ENCODE peak calls at places on chromosome 6, in five cellular contexts. One of them, this sample, is unnamed.

GRCh38 chr6:31597006-31597405 is 4.2 kb upstream of the NCR3 start:
- DNase-seq in heart left ventricle: no peak
- DNase-seq in activated naive CD4-positive, alpha-beta T cell treated with anti-CD3 and anti-CD28 coated beads, Interleukin-2, amount 10 ng/mL, durations not matched to agents 7 days and 5 days: peak
- DNase-seq in breast epithelium: no peak
- DNase-seq in activated CD4-positive, alpha-beta T cell treated with anti-CD3 and anti-CD28 coated beads, Interleukin-2, amount 50 U/mL, for 4 hours: no peak
- DNase-seq in this sample: no peak

GRCh38 chr6:14305629-14306028 is 188.1 kb downstream of the CD83 start:
- DNase-seq in activated naive CD4-positive, alpha-beta T cell treated with anti-CD3 and anti-CD28 coated beads, Interleukin-2, amount 10 ng/mL, durations not matched to agents 7 days and 5 days: no peak
- DNase-seq in breast epithelium: no peak
- DNase-seq in heart left ventricle: no peak
- DNase-seq in activated CD4-positive, alpha-beta T cell treated with anti-CD3 and anti-CD28 coated beads, Interleukin-2, amount 50 U/mL, for 4 hours: no peak
- DNase-seq in this sample: no peak

GRCh38 chr6:99282479-99283062 is 66.9 kb downstream of the FAXC start:
- DNase-seq in activated naive CD4-positive, alpha-beta T cell treated with anti-CD3 and anti-CD28 coated beads, Interleukin-2, amount 10 ng/mL, durations not matched to agents 7 days and 5 days: no peak
- DNase-seq in breast epithelium: no peak
- DNase-seq in heart left ventricle: no peak
- DNase-seq in activated CD4-positive, alpha-beta T cell treated with anti-CD3 and anti-CD28 coated beads, Interleukin-2, amount 50 U/mL, for 4 hours: no peak
- DNase-seq in this sample: no peak

GRCh38 chr6:95923518-95923917 is 92.3 kb upstream of the FUT9 start:
- DNase-seq in activated naive CD4-positive, alpha-beta T cell treated with anti-CD3 and anti-CD28 coated beads, Interleukin-2, amount 10 ng/mL, durations not matched to agents 7 days and 5 days: no peak
- DNase-seq in heart left ventricle: no peak
- DNase-seq in breast epithelium: no peak
- DNase-seq in activated CD4-positive, alpha-beta T cell treated with anti-CD3 and anti-CD28 coated beads, Interleukin-2, amount 50 U/mL, for 4 hours: no peak
- DNase-seq in this sample: peak

GRCh38 chr6:35085359-35086281 is 55.5 kb downstream of the TCP11 start:
- DNase-seq in breast epithelium: no peak
- DNase-seq in heart left ventricle: peak
- DNase-seq in activated CD4-positive, alpha-beta T cell treated with anti-CD3 and anti-CD28 coated beads, Interleukin-2, amount 50 U/mL, for 4 hours: no peak
- DNase-seq in activated naive CD4-positive, alpha-beta T cell treated with anti-CD3 and anti-CD28 coated beads, Interleukin-2, amount 10 ng/mL, durations not matched to agents 7 days and 5 days: no peak
- DNase-seq in this sample: no peak

GRCh38 chr6:88584581-88584980 is 378.8 kb downstream of the RNGTT start:
- DNase-seq in heart left ventricle: no peak
- DNase-seq in breast epithelium: no peak
- DNase-seq in activated CD4-positive, alpha-beta T cell treated with anti-CD3 and anti-CD28 coated beads, Interleukin-2, amount 50 U/mL, for 4 hours: no peak
- DNase-seq in activated naive CD4-positive, alpha-beta T cell treated with anti-CD3 and anti-CD28 coated beads, Interleukin-2, amount 10 ng/mL, durations not matched to agents 7 days and 5 days: no peak
- DNase-seq in this sample: no peak

GRCh38 chr6:37548067-37548674 is 48.5 kb upstream of the CCDC167 start:
- DNase-seq in activated CD4-positive, alpha-beta T cell treated with anti-CD3 and anti-CD28 coated beads, Interleukin-2, amount 50 U/mL, for 4 hours: no peak
- DNase-seq in breast epithelium: no peak
- DNase-seq in heart left ventricle: no peak
- DNase-seq in activated naive CD4-positive, alpha-beta T cell treated with anti-CD3 and anti-CD28 coated beads, Interleukin-2, amount 10 ng/mL, durations not matched to agents 7 days and 5 days: no peak
- DNase-seq in this sample: no peak

GRCh38 chr6:138410972-138411667 is 7.1 kb downstream of the HEBP2 start:
- DNase-seq in heart left ventricle: no peak
- DNase-seq in breast epithelium: no peak
- DNase-seq in activated naive CD4-positive, alpha-beta T cell treated with anti-CD3 and anti-CD28 coated beads, Interleukin-2, amount 10 ng/mL, durations not matched to agents 7 days and 5 days: no peak
- DNase-seq in activated CD4-positive, alpha-beta T cell treated with anti-CD3 and anti-CD28 coated beads, Interleukin-2, amount 50 U/mL, for 4 hours: no peak
- DNase-seq in this sample: no peak

GRCh38 chr6:71206086-71206485 is 82.5 kb upstream of the OGFRL1 start:
- DNase-seq in activated naive CD4-positive, alpha-beta T cell treated with anti-CD3 and anti-CD28 coated beads, Interleukin-2, amount 10 ng/mL, durations not matched to agents 7 days and 5 days: no peak
- DNase-seq in activated CD4-positive, alpha-beta T cell treated with anti-CD3 and anti-CD28 coated beads, Interleukin-2, amount 50 U/mL, for 4 hours: no peak
- DNase-seq in heart left ventricle: no peak
- DNase-seq in breast epithelium: no peak
- DNase-seq in this sample: no peak

This sample was measured in tibial nerve.